ENCODE peak calls at places on chromosomes 4 and X, in six cellular contexts. F is H9; N is left ventricle myocardium superior; A is sciatic nerve; L is brain pericyte; Q is activated T-helper 1 cell treated with anti-CD3 and anti-CD28 coated beads, Interleukin-2, amount 50 U/mL, for 16 hours. E is an unnamed sample.

GRCh38 chr4:140884431-140885058 is 128.4 kb upstream of the TBC1D9 start:
- DNase-seq in Q (no peak), L (peak; percentile 42), N (no peak), A (no peak), F (peak; percentile 80), E (peak; percentile 89)

GRCh38 chrX:123993326-123993725 is 31.8 kb downstream of the STAG2 start:
- DNase-seq in A (no peak), N (no peak), Q (no peak), F (no peak), L (no peak), E (no peak)

GRCh38 chrX:136269921-136270320 is 18.7 kb upstream of the MAP7D3 start:
- DNase-seq in F (no peak), L (no peak), Q (no peak), N (no peak), A (no peak), E (no peak)

GRCh38 chrX:1455948-1456280 is 3.2 kb upstream of the ASMTL start:
- DNase-seq in N (no peak), Q (no peak), L (no peak), A (no peak), F (peak; percentile 12), E (no peak)

GRCh38 chr4:42750091-42750490 is 93.2 kb upstream of the ATP8A1 start:
- DNase-seq in L (no peak), A (no peak), Q (no peak), N (no peak), F (no peak), E (no peak)

GRCh38 chrX:45771560-45772340 is 571.1 kb upstream of the DIPK2B start:
- DNase-seq in Q (no peak), L (no peak), A (no peak), F (no peak), N (peak; percentile 42), E (no peak)

GRCh38 chr4:107379054-107379869 is 340.8 kb downstream of the PAPSS1 start:
- DNase-seq in L (no peak), A (no peak), Q (no peak), F (no peak), N (no peak), E (no peak)

GRCh38 chr4:108107116-108107515 is 61.6 kb downstream of the LEF1 start:
- DNase-seq in A (no peak), N (no peak), L (no peak), F (no peak), Q (no peak), E (no peak)

GRCh38 chr4:147831452-147832192 is 99.7 kb downstream of the ARHGAP10 start:
- DNase-seq in Q (no peak), N (no peak), A (no peak), L (no peak), F (no peak), E (no peak)

GRCh38 chr4:3793545-3793944 is 27.4 kb downstream of the ADRA2C start:
- DNase-seq in N (no peak), L (no peak), Q (no peak), F (no peak), A (no peak), E (no peak)

GRCh38 chr4:1338752-1339414 is 8.1 kb upstream of the UVSSA start:
- DNase-seq in Q (no peak), F (no peak), A (no peak), L (no peak), N (no peak), E (no peak)

GRCh38 chr4:2962099-2962455 is 1.1 kb downstream of the NOP14 start:
- DNase-seq in L (no peak), F (no peak), N (no peak), Q (peak; percentile 37), A (no peak), E (peak; percentile 36)

GRCh38 chr4:73687414-73687813 is 53.0 kb upstream of the CXCL8 start:
- DNase-seq in Q (no peak), N (no peak), A (no peak), F (no peak), L (no peak), E (no peak)

E was measured in neural progenitor cell.